ENCODE peak calls at places on chromosomes 5 and 9, in five cellular contexts. P is left ventricle myocardium superior; Y is stimulated activated naive CD8-positive, alpha-beta T cell treated with anti-CD3 and anti-CD28 coated beads, Interleukin-15, Interleukin-2, amounts not matched to agents 100 U/mL and 50 U/mL, for 24 hours; D is CD4-positive, alpha-beta T cell; I is left cardiac atrium. Q is an unnamed sample.
A peak's percentile ranks its signal among the peaks of the same experiment; 100 is the strongest.

GRCh38 chr5:150341331-150341730 is 16.2 kb upstream of the TCOF1 start:
- ATAC-seq in D (no peak), Y (no peak), I (no peak), P (no peak), Q (no peak)

GRCh38 chr9:128495804-128496417 is 8.6 kb upstream of the GLE1 start:
- ATAC-seq in Y (no peak), D (no peak), I (no peak), P (no peak), Q (no peak)

GRCh38 chr9:129900263-129901041 is 65.2 kb downstream of the USP20 start:
- ATAC-seq in D (no peak), Y (peak; percentile 49), P (no peak), I (no peak), Q (no peak)

GRCh38 chr9:98168153-98168780 is 24.2 kb downstream of the CORO2A start:
- ATAC-seq in P (no peak), I (no peak), Y (no peak), D (no peak), Q (no peak)

GRCh38 chr5:132022737-132023136 is 11.3 kb upstream of the ACSL6 start:
- ATAC-seq in Y (peak; percentile 51), P (no peak), D (no peak), I (no peak), Q (no peak)

GRCh38 chr5:167565555-167565954 is 725.9 kb upstream of the WWC1 start:
- ATAC-seq in P (no peak), Y (no peak), D (no peak), I (no peak), Q (no peak)

GRCh38 chr5:54993318-54993717 is 7.9 kb upstream of the ESM1 start:
- ATAC-seq in Y (no peak), P (no peak), I (no peak), D (no peak), Q (no peak)

GRCh38 chr5:110702704-110703103 is 23.8 kb downstream of the TMEM232 start:
- ATAC-seq in D (no peak), P (no peak), Y (no peak), I (peak; percentile 61), Q (no peak)

GRCh38 chr9:37902131-37902530 is 1.8 kb downstream of the SLC25A51 start:
- ATAC-seq in P (no peak), I (no peak), Y (no peak), D (no peak), Q (no peak)

GRCh38 chr9:133282454-133283238 is 7.6 kb upstream of the ABO start:
- ATAC-seq in I (no peak), P (no peak), Y (no peak), D (no peak), Q (no peak)